ENCODE peak calls at places on chromosomes 2 and 18, in seven cellular contexts. C is mammary epithelial cell; I is CD8-positive, alpha-beta T cell; Q is GM06990; V is HFFc6; R is A549; W is upper lobe of right lung. M is an unnamed sample.
A peak's percentile ranks its signal among the peaks of the same experiment; 100 is the strongest.

GRCh38 chr2:84735383-84735782 is 145.5 kb downstream of the TRABD2A start:
- DNase-seq in C (no peak), I (no peak), Q (no peak), V (peak; percentile 66), R (no peak), W (no peak), M (no peak)

GRCh38 chr2:215870088-215870490 is 143.3 kb downstream of the MREG start:
- DNase-seq in C (peak; percentile 71), I (no peak), Q (no peak), V (peak; percentile 48), R (no peak), W (no peak), M (no peak)

GRCh38 chr2:109331864-109332848 is 203.2 kb downstream of the SH3RF3 start:
- DNase-seq in C (peak; percentile 92), I (peak; percentile 34), Q (peak; percentile 26), V (peak; percentile 88), R (peak; percentile 22), W (peak; percentile 85), M (no peak)

GRCh38 chr2:79876430-79876829 is 363.6 kb downstream of the CTNNA2 start:
- DNase-seq in C (no peak), I (no peak), Q (no peak), V (peak; percentile 27), R (no peak), W (no peak), M (peak; percentile 18)

GRCh38 chr2:218244204-218244603 is 16.6 kb upstream of the GPBAR1 start:
- DNase-seq in C (no peak), I (no peak), Q (no peak), V (no peak), R (no peak), W (no peak), M (no peak)

GRCh38 chr2:189076572-189076971 is 102.4 kb downstream of the COL3A1 start:
- DNase-seq in C (no peak), I (no peak), Q (no peak), V (no peak), R (no peak), W (no peak), M (no peak)

GRCh38 chr2:111155610-111156009 is 34.9 kb downstream of the BCL2L11 start:
- DNase-seq in C (peak; percentile 85), I (no peak), Q (no peak), V (no peak), R (no peak), W (no peak), M (no peak)

GRCh38 chr2:190254451-190254850 is 65.2 kb downstream of the HIBCH start:
- DNase-seq in C (no peak), I (no peak), Q (no peak), V (no peak), R (no peak), W (no peak), M (no peak)

GRCh38 chr2:230912046-230912445 is 13.0 kb downstream of the GPR55 start:
- DNase-seq in C (no peak), I (no peak), Q (no peak), V (no peak), R (no peak), W (no peak), M (no peak)

GRCh38 chr2:235496239-235496621 is 2.4 kb downstream of the AGAP1 start:
- DNase-seq in C (peak; percentile 23), I (no peak), Q (no peak), V (no peak), R (no peak), W (no peak), M (no peak)

GRCh38 chr2:223537669-223538601 is 64.2 kb downstream of the SCG2 start:
- DNase-seq in C (no peak), I (no peak), Q (no peak), V (no peak), R (no peak), W (no peak), M (no peak)

GRCh38 chr18:39184176-39184575 is 1618.6 kb upstream of the CELF4 start:
- DNase-seq in C (no peak), I (no peak), Q (no peak), V (no peak), R (no peak), W (no peak), M (no peak)

GRCh38 chr2:158725496-158725895 is 69.6 kb upstream of the DAPL1 start:
- DNase-seq in C (no peak), I (no peak), Q (no peak), V (no peak), R (no peak), W (no peak), M (no peak)

GRCh38 chr2:15734871-15735737 is 143.4 kb downstream of the DDX1 start:
- DNase-seq in C (no peak), I (no peak), Q (no peak), V (no peak), R (no peak), W (no peak), M (no peak)

GRCh38 chr2:39119732-39120520 is 925 bp downstream of the SOS1 start:
- DNase-seq in C (peak; percentile 59), I (peak; percentile 49), Q (peak; percentile 77), V (peak; percentile 54), R (peak; percentile 62), W (peak; percentile 84), M (peak; percentile 79)

GRCh38 chr2:236570081-236570979 is 705 bp downstream of the ACKR3 start:
- DNase-seq in C (peak; percentile 8), I (no peak), Q (peak; percentile 30), V (no peak), R (no peak), W (no peak), M (no peak)

GRCh38 chr18:61589053-61589723 is 256.0 kb downstream of the CDH20 start:
- DNase-seq in C (no peak), I (no peak), Q (no peak), V (no peak), R (no peak), W (no peak), M (no peak)

GRCh38 chr18:21194871-21195771 is 46.9 kb upstream of the GREB1L start:
- DNase-seq in C (peak; percentile 58), I (no peak), Q (peak; percentile 6), V (peak; percentile 28), R (no peak), W (no peak), M (peak; percentile 32)

GRCh38 chr2:136530154-136530553 is 235.2 kb upstream of the THSD7B start:
- DNase-seq in C (no peak), I (no peak), Q (no peak), V (no peak), R (no peak), W (no peak), M (no peak)

GRCh38 chr2:127145255-127145899 is 38.4 kb upstream of the BIN1 start:
- DNase-seq in C (peak; percentile 19), I (no peak), Q (no peak), V (peak; percentile 52), R (no peak), W (no peak), M (no peak)

GRCh38 chr2:240739797-240740196 is 48.1 kb downstream of the AQP12A start:
- DNase-seq in C (no peak), I (peak; percentile 76), Q (no peak), V (no peak), R (no peak), W (no peak), M (no peak)

GRCh38 chr18:3526421-3527354 is 76.7 kb downstream of the TGIF1 start:
- DNase-seq in C (peak; percentile 87), I (no peak), Q (no peak), V (no peak), R (no peak), W (no peak), M (peak; percentile 48)

GRCh38 chr2:121213386-121213785 is 71.6 kb downstream of the TFCP2L1 start:
- DNase-seq in C (no peak), I (no peak), Q (no peak), V (no peak), R (no peak), W (no peak), M (no peak)

GRCh38 chr2:39492095-39492590 is 55.1 kb upstream of the MAP4K3 start:
- DNase-seq in C (peak; percentile 97), I (no peak), Q (peak; percentile 80), V (peak; percentile 94), R (peak; percentile 62), W (no peak), M (peak; percentile 84)

GRCh38 chr2:20077411-20077940 is 26.0 kb upstream of the LAPTM4A start:
- DNase-seq in C (no peak), I (no peak), Q (no peak), V (no peak), R (no peak), W (no peak), M (no peak)
- TF ChIP-seq CTCF in C (no peak), I (no peak), Q (no peak), V (no peak), R (no peak), W (no peak), M (no peak)

GRCh38 chr2:5691659-5692529 is at the start of gene SOX11:
- DNase-seq in C (no peak), I (no peak), Q (no peak), V (no peak), R (no peak), W (no peak), M (no peak)
- TF ChIP-seq CTCF in C (no peak), I (no peak), Q (no peak), V (no peak), R (no peak), W (no peak), M (no peak)

DNA sequence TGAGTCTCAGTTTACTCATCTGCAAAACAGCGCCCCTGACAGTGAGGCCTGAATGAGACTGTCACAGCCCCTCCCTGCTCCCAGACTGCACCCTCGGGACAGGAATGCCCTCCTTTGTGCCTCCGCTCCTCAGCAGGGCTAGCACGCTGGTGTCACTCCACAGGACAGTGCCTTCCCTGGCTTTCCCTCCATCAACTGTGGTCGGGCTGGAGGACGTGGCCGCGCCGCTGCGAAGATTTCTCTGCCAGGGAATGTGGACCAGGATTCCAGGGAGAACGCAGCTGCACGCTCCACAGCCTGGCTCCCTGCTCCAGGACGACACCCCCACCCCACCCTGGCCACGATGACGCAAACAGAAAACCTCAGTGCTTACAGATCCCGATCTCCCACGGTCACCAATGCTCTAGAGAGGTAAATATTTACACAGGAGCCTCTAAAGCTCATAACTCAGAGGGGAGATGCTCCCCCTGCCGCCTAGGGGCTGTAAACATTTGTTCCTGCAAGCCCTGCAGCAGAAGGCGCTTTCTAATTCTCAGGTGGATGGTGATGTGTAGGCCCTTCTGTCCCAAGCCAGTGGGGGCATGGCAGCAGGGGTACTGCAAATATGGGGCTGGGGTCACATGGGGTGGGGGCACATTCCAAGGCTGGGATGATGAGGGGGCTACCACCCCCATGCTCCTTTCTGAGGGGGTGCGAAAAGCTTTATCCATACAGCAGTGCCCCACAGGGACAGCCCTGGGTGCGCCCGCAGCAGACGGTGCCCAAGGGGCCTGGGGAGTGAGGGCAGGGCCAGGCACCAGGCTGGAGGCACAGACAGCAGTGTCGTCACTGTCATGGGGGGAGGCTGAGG is 12.4 kb downstream of the HS6ST1 start:
- DNase-seq in C (peak; percentile 82), I (no peak), Q (no peak), V (peak; percentile 94), R (peak; percentile 84), W (peak; percentile 69), M (no peak)
- TF ChIP-seq CTCF in C (peak; percentile 28), I (no peak), Q (no peak), V (peak; percentile 69), R (peak; percentile 40), W (no peak), M (no peak)

DNA sequence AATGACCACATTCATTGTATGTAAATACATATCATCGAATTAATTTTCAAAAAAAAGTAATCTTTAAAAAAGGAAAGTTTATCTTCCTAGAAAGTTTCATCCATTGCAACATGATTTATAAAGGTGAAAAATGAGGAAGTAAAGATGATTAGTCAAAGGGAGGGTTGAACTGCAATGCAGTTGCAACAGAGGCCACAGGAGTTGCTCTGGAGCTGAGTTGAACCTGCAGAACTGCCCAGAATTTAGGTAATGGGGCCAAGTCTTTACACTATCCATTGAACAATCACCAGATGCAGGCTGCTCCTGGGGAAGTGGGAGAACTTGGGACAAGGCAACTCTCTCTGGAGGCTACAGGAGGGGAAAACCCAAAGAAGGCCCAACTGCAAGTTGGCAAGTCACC is 390.7 kb downstream of the METTL4 start:
- DNase-seq in C (no peak), I (no peak), Q (no peak), V (no peak), R (no peak), W (no peak), M (no peak)
- TF ChIP-seq CTCF in C (no peak), I (no peak), Q (no peak), V (no peak), R (no peak), W (no peak), M (no peak)